ENCODE peak calls at places on chromosomes 16 and 17, in five cellular contexts. Y, I, N, R and O are unnamed samples.

GRCh38 chr16:25051446-25052160 is 36.4 kb upstream of the ARHGAP17 start:
- DNase-seq in Y (peak; percentile 76), I (no peak), N (no peak), R (peak; percentile 70), O (peak; percentile 23)

GRCh38 chr16:30724641-30725464 is 23.4 kb upstream of the PHKG2 start:
- DNase-seq in Y (no peak), I (no peak), N (no peak), R (no peak), O (no peak)

GRCh38 chr17:27475070-27475673 is 18.9 kb downstream of the KSR1 start:
- DNase-seq in Y (no peak), I (no peak), N (no peak), R (no peak), O (no peak)

GRCh38 chr17:3732171-3732570 is 8.5 kb downstream of the HASPIN start:
- DNase-seq in Y (no peak), I (no peak), N (peak; percentile 48), R (no peak), O (no peak)

GRCh38 chr16:83807710-83808572 is at the start of gene HSBP1:
- DNase-seq in Y (peak; percentile 95), I (peak; percentile 88), N (peak; percentile 99), R (peak; percentile 98), O (peak; percentile 78)

GRCh38 chr16:76309639-76310335 is 32.6 kb downstream of the CNTNAP4 start:
- DNase-seq in Y (no peak), I (no peak), N (no peak), R (no peak), O (no peak)

GRCh38 chr16:67393111-67393789 is at the start of gene TPPP3:
- DNase-seq in Y (peak; percentile 64), I (no peak), N (peak; percentile 95), R (peak; percentile 91), O (peak; percentile 83)

GRCh38 chr16:85663891-85664321 is 24.8 kb downstream of the GINS2 start:
- DNase-seq in Y (no peak), I (no peak), N (no peak), R (no peak), O (no peak)

GRCh38 chr17:48561894-48562810 is 16.0 kb downstream of the HOXB4 start:
- DNase-seq in Y (no peak), I (no peak), N (no peak), R (peak; percentile 49), O (no peak)

GRCh38 chr17:50834786-50835562 is 412 bp upstream of the WFIKKN2 start:
- DNase-seq in Y (no peak), I (no peak), N (no peak), R (peak; percentile 14), O (peak; percentile 9)

GRCh38 chr17:177155-177554 is 4.3 kb downstream of the DOC2B start:
- DNase-seq in Y (no peak), I (no peak), N (no peak), R (no peak), O (no peak)

GRCh38 chr17:57739402-57740224 is 5.5 kb downstream of the CCDC182 start:
- DNase-seq in Y (peak; percentile 22), I (peak; percentile 61), N (peak; percentile 44), R (peak; percentile 34), O (no peak)

GRCh38 chr16:48895142-48895541 is 285.2 kb upstream of the N4BP1 start:
- DNase-seq in Y (no peak), I (no peak), N (no peak), R (no peak), O (no peak)

GRCh38 chr17:79033741-79034501 is 10.0 kb downstream of the C1QTNF1 start:
- DNase-seq in Y (no peak), I (no peak), N (no peak), R (no peak), O (no peak)

GRCh38 chr17:6670999-6671398 is 19.4 kb downstream of the C17orf100 start:
- DNase-seq in Y (no peak), I (no peak), N (no peak), R (no peak), O (no peak)

GRCh38 chr17:38435795-38436194 is 7.5 kb downstream of the ARHGAP23 start:
- DNase-seq in Y (no peak), I (no peak), N (peak; percentile 43), R (no peak), O (no peak)

GRCh38 chr16:15949210-15950166 is at the start of gene ABCC1:
- DNase-seq in Y (no peak), I (no peak), N (peak; percentile 87), R (peak; percentile 81), O (peak; percentile 51)

GRCh38 chr17:64060331-64060730 is 39.9 kb upstream of the ICAM2 start:
- DNase-seq in Y (no peak), I (no peak), N (no peak), R (no peak), O (no peak)

GRCh38 chr16:1054660-1055556 is 17.6 kb upstream of the SSTR5 start:
- DNase-seq in Y (peak; percentile 22), I (peak; percentile 37), N (peak; percentile 75), R (peak; percentile 80), O (no peak)

GRCh38 chr17:8163978-8164814 is 1.4 kb upstream of the VAMP2 start:
- DNase-seq in Y (no peak), I (no peak), N (peak; percentile 85), R (peak; percentile 87), O (no peak)

GRCh38 chr17:6427284-6427781 is 7.6 kb downstream of the AIPL1 start:
- DNase-seq in Y (no peak), I (no peak), N (no peak), R (peak; percentile 64), O (no peak)

GRCh38 chr17:13587487-13588338 is 14.0 kb downstream of the HS3ST3A1 start:
- DNase-seq in Y (peak; percentile 52), I (no peak), N (no peak), R (peak; percentile 69), O (no peak)

GRCh38 chr16:47110939-47111338 is 32.8 kb downstream of the NETO2 start:
- DNase-seq in Y (no peak), I (no peak), N (peak; percentile 20), R (no peak), O (no peak)

GRCh38 chr17:27596571-27597187 is 34.3 kb upstream of the LGALS9 start:
- DNase-seq in Y (no peak), I (no peak), N (no peak), R (no peak), O (no peak)

GRCh38 chr17:60463157-60463820 is 41.0 kb downstream of the CHCT1 start:
- DNase-seq in Y (no peak), I (no peak), N (no peak), R (no peak), O (no peak)

GRCh38 chr16:53881371-53881770 is 177.4 kb downstream of the FTO start:
- DNase-seq in Y (peak; percentile 47), I (peak; percentile 44), N (no peak), R (peak; percentile 93), O (peak; percentile 57)

GRCh38 chr16:28538733-28539596 is at the start of gene NUPR1:
- DNase-seq in Y (no peak), I (no peak), N (no peak), R (peak; percentile 98), O (peak; percentile 52)

GRCh38 chr17:82287849-82288601 is 14.5 kb upstream of the CSNK1D start:
- DNase-seq in Y (no peak), I (peak; percentile 91), N (peak; percentile 70), R (no peak), O (peak; percentile 92)

GRCh38 chr17:49224198-49224996 is 6.2 kb downstream of the PHOSPHO1 start:
- DNase-seq in Y (no peak), I (no peak), N (no peak), R (no peak), O (peak; percentile 20)

GRCh38 chr17:65627892-65628622 is 66.6 kb upstream of the AXIN2 start:
- DNase-seq in Y (peak; percentile 4), I (no peak), N (no peak), R (peak; percentile 76), O (peak; percentile 82)

GRCh38 chr16:30137897-30138296 is 14.9 kb upstream of the MAPK3 start:
- DNase-seq in Y (no peak), I (no peak), N (no peak), R (no peak), O (no peak)

GRCh38 chr17:37824534-37825485 is 80.0 kb upstream of the HNF1B start:
- DNase-seq in Y (no peak), I (no peak), N (no peak), R (peak; percentile 67), O (no peak)

GRCh38 chr17:7882068-7882467 is 6.5 kb upstream of the CHD3 start:
- DNase-seq in Y (no peak), I (no peak), N (no peak), R (no peak), O (no peak)

GRCh38 chr17:62576382-62576781 is 51.1 kb upstream of the MRC2 start:
- DNase-seq in Y (no peak), I (no peak), N (no peak), R (no peak), O (no peak)

GRCh38 chr16:77113835-77114234 is 77.2 kb upstream of the MON1B start:
- DNase-seq in Y (no peak), I (no peak), N (no peak), R (no peak), O (no peak)

DNA sequence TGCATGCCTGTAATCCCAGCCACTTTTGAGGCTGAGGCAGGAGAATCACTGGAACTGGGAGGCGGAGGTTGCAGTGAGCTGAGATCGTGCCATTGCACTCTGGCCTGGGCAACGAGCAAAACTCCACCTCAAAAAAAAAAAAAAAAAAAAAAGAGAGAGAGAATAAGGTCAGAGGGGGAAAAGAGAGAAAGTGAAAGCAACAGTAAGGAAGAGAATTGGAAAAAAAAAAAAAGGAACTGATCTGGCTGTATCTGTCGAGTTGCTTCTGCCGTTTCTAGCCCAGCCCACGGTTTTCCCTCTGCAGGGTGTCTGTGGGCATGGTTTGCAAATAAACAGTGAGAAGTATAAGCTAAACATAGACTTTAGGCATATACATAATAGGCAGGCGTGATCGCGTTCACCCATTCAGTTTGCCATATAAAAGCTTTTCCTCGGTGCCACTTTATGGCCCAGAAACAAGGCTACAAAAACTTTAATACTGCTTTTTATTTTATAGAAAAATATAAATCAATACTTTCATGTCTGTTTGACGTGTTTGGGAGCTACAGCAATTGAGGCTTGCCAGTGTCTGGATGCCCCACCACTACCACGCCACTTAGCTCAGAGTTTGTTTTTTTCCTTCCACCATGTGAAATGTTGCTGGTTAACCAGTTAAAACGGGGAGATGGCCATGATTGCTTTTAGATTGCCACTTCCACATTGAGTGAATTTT is 436.7 kb downstream of the MAF start:
- DNase-seq in Y (no peak), I (no peak), N (no peak), R (no peak), O (no peak)
- H3K4me3 ChIP-seq in Y (no peak overlapping the region), I (no peak overlapping the region), N (no peak overlapping the region), R (no peak overlapping the region), O (no peak overlapping the region)

DNA sequence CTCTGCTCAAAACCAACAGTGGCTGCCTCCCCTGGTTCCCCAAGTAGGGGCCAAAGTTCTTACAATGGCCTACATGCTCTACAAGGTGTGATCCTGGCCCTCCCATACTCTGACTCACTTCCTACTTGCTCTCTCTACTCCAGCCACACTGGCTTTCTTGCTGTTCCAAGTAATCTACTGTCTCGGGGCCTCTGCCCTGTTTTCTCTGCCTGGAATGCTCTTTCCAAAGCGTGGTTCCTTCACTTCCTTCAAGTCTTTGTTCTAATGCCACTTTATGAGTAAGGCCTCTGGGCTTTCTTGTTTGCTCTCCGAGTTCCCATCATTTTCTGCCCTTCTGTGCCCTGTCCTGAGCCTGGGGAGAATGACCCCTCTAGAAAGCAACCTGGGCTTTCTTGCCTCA is 4.1 kb upstream of the CDH3 start:
- DNase-seq in Y (no peak), I (no peak), N (no peak), R (peak; percentile 67), O (peak; percentile 93)
- H2AFZ ChIP-seq in Y (no peak overlapping the region), I (peak overlapping the region; percentile 19), N (no peak overlapping the region), R (no peak overlapping the region), O (peak overlapping the region; percentile 44)

GRCh38 chr17:69581061-69581955 is 166.8 kb downstream of the MAP2K6 start:
- DNase-seq in Y (no peak), I (no peak), N (no peak), R (no peak), O (no peak)
- H3K4me3 ChIP-seq in Y (no peak overlapping the region), I (no peak overlapping the region), N (no peak overlapping the region), R (no peak overlapping the region), O (no peak overlapping the region)

GRCh38 chr17:67289174-67289876 is 44.3 kb upstream of the HELZ start:
- DNase-seq in Y (no peak), I (no peak), N (no peak), R (peak; percentile 76), O (no peak)
- H2AFZ ChIP-seq in Y (peak overlapping the region; percentile 45), I (no peak overlapping the region), N (peak overlapping the region; percentile 74), R (peak overlapping the region; percentile 47), O (no peak overlapping the region)